ENCODE peak calls at places on chromosomes 4 and X, in eight cellular contexts. D, M, G, Q, Y, V, N and K are unnamed samples. For H3K36me3, the result is how much of the 10 kb centered on the place peaks cover.

GRCh38 chr4:141458501-141458900 is 177.9 kb upstream of the IL15 start:
- DNase-seq in Q (peak), M (no peak), N (no peak), V (no peak), G (no peak), Y (no peak), D (no peak), K (peak)

GRCh38 chrX:80282535-80282934 is 137.7 kb upstream of the TENT5D start:
- DNase-seq in D (no peak), G (no peak), M (no peak), Y (no peak), Q (no peak), V (no peak), N (no peak), K (no peak)

GRCh38 chrX:22314692-22315091 is 42.0 kb downstream of the CBLL2 start:
- DNase-seq in Y (no peak), D (no peak), G (no peak), V (no peak), N (no peak), Q (peak), M (no peak), K (no peak)

GRCh38 chrX:110408949-110409588 is 50.4 kb downstream of the RTL9 start:
- DNase-seq in D (no peak), V (no peak), Q (peak), G (no peak), M (no peak), Y (no peak), N (no peak), K (no peak)

GRCh38 chr4:150368667-150369066 is 213.3 kb upstream of the MAB21L2 start:
- DNase-seq in Q (peak), N (no peak), D (no peak), Y (no peak), V (no peak), G (no peak), M (no peak), K (no peak)

GRCh38 chrX:25300994-25301393 is 285.2 kb upstream of the ARX start:
- DNase-seq in M (no peak), Q (no peak), N (no peak), Y (no peak), D (no peak), V (no peak), G (no peak), K (no peak)

GRCh38 chr4:26372525-26373172 is 51.8 kb downstream of the RBPJ start:
- DNase-seq in N (peak), D (peak), V (no peak), M (peak), G (no peak), Q (peak), Y (no peak), K (peak)

GRCh38 chrX:9671998-9672397 is 93.6 kb downstream of the GPR143 start:
- DNase-seq in N (no peak), G (no peak), Y (no peak), M (no peak), D (no peak), V (no peak), Q (no peak), K (no peak)

GRCh38 chrX:37509349-37509748 is 62.1 kb upstream of the LANCL3 start:
- DNase-seq in Q (no peak), N (no peak), M (no peak), Y (no peak), G (no peak), D (no peak), V (no peak), K (no peak)

GRCh38 chrX:113675278-113675677 is 834.6 kb upstream of the AMOT start:
- DNase-seq in Y (no peak), Q (no peak), G (no peak), V (no peak), D (no peak), M (no peak), N (no peak), K (no peak)

GRCh38 chrX:18885317-18886004 is 98.5 kb downstream of the PHKA2 start:
- DNase-seq in Q (peak), G (peak), V (no peak), M (no peak), D (no peak), N (no peak), Y (no peak), K (no peak)

GRCh38 chrX:2542826-2543551 is 42.2 kb upstream of the DHRSX start:
- DNase-seq in Y (no peak), V (no peak), N (no peak), M (no peak), D (no peak), Q (no peak), G (no peak), K (no peak)

GRCh38 chr4:153465583-153465921 is 608 bp upstream of the TMEM131L start:
- DNase-seq in Y (peak), D (peak), Q (peak), G (peak), V (peak), N (peak), M (peak), K (peak)

GRCh38 chr4:147325566-147325965 is 155.3 kb upstream of the EDNRA start:
- DNase-seq in Y (no peak), M (no peak), N (no peak), Q (peak), D (no peak), V (no peak), G (no peak), K (no peak)

GRCh38 chrX:41127476-41128192 is 42.4 kb downstream of the USP9X start:
- DNase-seq in Y (no peak), V (no peak), G (no peak), M (no peak), Q (no peak), N (no peak), D (peak), K (no peak)

GRCh38 chr4:156771171-156771837 is 200.3 kb downstream of the PDGFC start:
- DNase-seq in N (peak), V (peak), D (peak), G (peak), Q (peak), Y (peak), M (no peak), K (peak)

GRCh38 chr4:1834047-1834769 is 21.7 kb downstream of the LETM1 start:
- DNase-seq in M (no peak), N (no peak), D (no peak), Y (no peak), V (no peak), G (no peak), Q (no peak), K (no peak)
- H3K36me3 ChIP-seq in M (under half), N (half or more), D (under half), Y (half or more), V (half or more), G (half or more), Q (half or more), K (under half)

GRCh38 chr4:172099376-172099775 is 286.2 kb downstream of the GALNTL6 start:
- DNase-seq in M (no peak), Q (no peak), D (no peak), G (no peak), Y (no peak), N (no peak), V (no peak), K (no peak)

GRCh38 chr4:172095161-172095560 is 282.0 kb downstream of the GALNTL6 start:
- DNase-seq in Y (no peak), M (no peak), Q (no peak), D (no peak), G (no peak), N (no peak), V (no peak), K (no peak)

GRCh38 chr4:172096771-172097170 is 283.6 kb downstream of the GALNTL6 start:
- DNase-seq in N (no peak), Q (peak), Y (no peak), D (no peak), M (no peak), V (no peak), G (no peak), K (no peak)
- H3K27ac ChIP-seq in N (no peak), Q (no peak), Y (no peak), D (no peak), M (no peak), V (no peak), G (no peak), K (no peak)

GRCh38 chrX:150765237-150765636 is 72.0 kb downstream of the MTMR1 start:
- DNase-seq in N (no peak), M (no peak), Q (no peak), V (no peak), D (no peak), G (no peak), Y (no peak), K (no peak)

GRCh38 chrX:150767045-150767395 is 73.8 kb downstream of the MTMR1 start:
- DNase-seq in G (no peak), D (no peak), N (no peak), V (peak), M (no peak), Q (no peak), Y (no peak), K (no peak)

GRCh38 chrX:150765782-150766350 is 72.7 kb downstream of the MTMR1 start:
- DNase-seq in D (no peak), M (no peak), Y (no peak), V (no peak), G (no peak), N (no peak), Q (no peak), K (no peak)

GRCh38 chrX:150767475-150768131 is 74.4 kb downstream of the MTMR1 start:
- DNase-seq in M (no peak), Q (peak), N (no peak), Y (no peak), V (no peak), G (no peak), D (no peak), K (no peak)

GRCh38 chrX:150766351-150767044 is 73.3 kb downstream of the MTMR1 start:
- DNase-seq in N (no peak), G (no peak), Y (no peak), D (no peak), Q (no peak), M (no peak), V (no peak), K (no peak)
- TF ChIP-seq CTCF in N (no peak), G (no peak), Y (no peak), D (no peak), Q (no peak), M (no peak), V (no peak), K (peak)

DNA sequence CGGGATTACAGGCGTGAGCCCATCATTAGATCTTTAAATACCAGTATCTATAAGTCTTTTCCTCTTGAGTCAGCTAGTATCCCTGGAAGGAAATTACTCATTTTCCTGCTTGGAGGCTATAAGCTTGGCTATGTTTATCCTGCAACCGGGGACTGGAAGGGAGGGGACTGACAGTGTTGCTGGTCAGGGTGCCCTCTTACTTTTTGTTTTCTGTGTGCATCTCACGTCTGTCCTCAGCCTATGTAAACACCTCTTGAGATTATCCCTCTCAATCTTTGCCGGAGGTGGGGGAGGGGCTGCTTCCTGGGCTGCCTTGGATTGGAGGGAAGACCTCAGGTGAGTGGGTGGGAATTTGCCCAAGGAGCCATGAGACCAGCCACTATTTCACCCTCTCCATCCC is 37.0 kb downstream of the HTT start:
- DNase-seq in M (no peak), D (no peak), Y (no peak), V (no peak), Q (peak), N (no peak), G (no peak), K (no peak)
- H3K36me3 ChIP-seq in M (half or more), D (under half), Y (half or more), V (half or more), Q (under half), N (under half), G (under half), K (under half)

GRCh38 chr4:137203601-137204000 is 328.7 kb downstream of the PCDH18 start:
- DNase-seq in G (no peak), M (no peak), Q (peak), D (no peak), V (no peak), N (no peak), Y (no peak), K (no peak)

GRCh38 chr4:137198791-137199190 is 333.5 kb downstream of the PCDH18 start:
- DNase-seq in G (no peak), N (no peak), Y (no peak), V (no peak), D (no peak), Q (no peak), M (no peak), K (no peak)

DNA sequence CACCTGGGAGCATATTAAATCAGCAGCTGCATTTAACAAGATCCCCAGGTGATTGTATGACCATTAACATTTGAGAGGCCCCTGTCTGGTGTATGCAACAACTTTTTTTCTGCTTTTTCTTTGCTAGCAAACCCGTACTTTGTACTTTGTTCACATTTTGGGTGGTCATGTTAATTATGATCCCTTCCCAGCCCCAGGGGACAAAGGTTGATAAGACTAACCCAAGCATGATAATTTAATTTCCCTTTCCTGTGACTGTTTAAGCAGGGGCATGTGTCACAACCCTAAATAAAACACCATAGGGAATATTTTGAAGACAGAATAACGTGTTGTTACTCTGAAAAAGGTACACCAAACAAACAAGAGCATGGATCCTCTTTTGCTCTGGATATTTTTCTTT is 332.0 kb downstream of the PCDH18 start:
- DNase-seq in V (no peak), Q (no peak), N (no peak), M (no peak), G (no peak), Y (no peak), D (no peak), K (no peak)
- H3K27ac ChIP-seq in V (no peak), Q (no peak), N (no peak), M (no peak), G (no peak), Y (no peak), D (no peak), K (no peak)

GRCh38 chrX:56788229-56788628 is 59.2 kb downstream of the NBDY start:
- DNase-seq in Y (peak), N (no peak), V (peak), D (no peak), Q (peak), G (no peak), M (no peak), K (no peak)

GRCh38 chrX:56787734-56788152 is 58.7 kb downstream of the NBDY start:
- DNase-seq in M (no peak), V (no peak), N (no peak), G (no peak), Y (peak), D (no peak), Q (no peak), K (no peak)

GRCh38 chrX:56789518-56790070 is 60.6 kb downstream of the NBDY start:
- DNase-seq in Q (no peak), V (peak), D (no peak), Y (no peak), M (no peak), G (no peak), N (no peak), K (no peak)

GRCh38 chrX:56786889-56787733 is 58.1 kb downstream of the NBDY start:
- DNase-seq in D (no peak), N (peak), Y (peak), M (no peak), Q (no peak), G (no peak), V (peak), K (no peak)

GRCh38 chrX:56788717-56789122 is 59.7 kb downstream of the NBDY start:
- DNase-seq in D (peak), Q (peak), N (no peak), M (no peak), G (no peak), Y (peak), V (peak), K (no peak)
- TF ChIP-seq CTCF in D (no peak), Q (peak), N (peak), M (no peak), G (no peak), Y (no peak), V (peak), K (no peak)

GRCh38 chr4:6873792-6874461 is 35.7 kb upstream of the TBC1D14 start:
- DNase-seq in M (peak), Y (peak), V (peak), G (peak), D (peak), N (peak), Q (peak), K (no peak)
- H3K36me3 ChIP-seq in M (under half), Y (half or more), V (half or more), G (half or more), D (under half), N (half or more), Q (under half), K (under half)

GRCh38 chr4:41200486-41201017 is 13.8 kb downstream of the APBB2 start:
- DNase-seq in N (no peak), M (no peak), V (no peak), D (no peak), G (no peak), Q (no peak), Y (no peak), K (no peak)
- H3K27ac ChIP-seq in N (no peak), M (no peak), V (no peak), D (no peak), G (no peak), Q (no peak), Y (no peak), K (no peak)

DNA sequence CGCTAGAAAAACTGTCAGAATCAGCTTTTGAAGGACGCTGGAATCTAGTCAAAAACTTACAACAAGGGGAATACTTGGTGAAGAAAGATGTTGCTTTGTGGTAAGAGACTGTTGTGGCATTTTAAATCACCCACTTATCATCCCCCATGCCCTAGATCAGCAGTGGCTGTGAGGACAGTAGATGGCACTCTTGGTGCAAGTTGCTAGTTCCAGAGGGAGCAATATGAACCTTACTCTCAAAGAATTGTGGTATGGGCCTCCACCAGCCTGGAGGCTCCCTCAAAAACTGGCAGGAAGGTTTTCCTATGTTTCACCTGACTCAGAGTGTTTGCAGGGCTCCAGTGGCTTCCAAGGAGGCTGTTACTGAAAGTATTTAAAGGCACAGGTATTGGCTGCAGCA is 37.7 kb upstream of the SLC16A2 start:
- DNase-seq in N (peak), M (no peak), Q (peak), V (peak), G (no peak), Y (no peak), D (peak), K (peak)
- TF ChIP-seq CTCF in N (peak), M (no peak), Q (peak), V (peak), G (peak), Y (no peak), D (peak), K (peak)

GRCh38 chr4:158667651-158668198 is 4.0 kb downstream of the C4orf46 start:
- DNase-seq in D (no peak), Q (peak), G (no peak), N (no peak), Y (no peak), V (no peak), M (peak), K (peak)
- H3K36me3 ChIP-seq in D (under half), Q (under half), G (under half), N (under half), Y (under half), V (under half), M (under half), K (under half)